ENCODE peak calls at places on chromosomes 5 and 9, in seven cellular contexts. One of them, this sample, is unnamed.

GRCh38 chr5:962801-963200 is 45.8 kb upstream of the NKD2 start:
- DNase-seq in mammary epithelial cell: no peak
- DNase-seq in astrocyte of the spinal cord: no peak
- DNase-seq in GM20000: no peak
- DNase-seq in GM12865: no peak
- DNase-seq in H9: no peak
- DNase-seq in foreskin fibroblast: no peak
- DNase-seq in this sample: peak; percentile 63

GRCh38 chr5:93079046-93079445 is 502.0 kb downstream of the NR2F1-AS1 start:
- DNase-seq in mammary epithelial cell: no peak
- DNase-seq in astrocyte of the spinal cord: no peak
- DNase-seq in GM20000: no peak
- DNase-seq in GM12865: no peak
- DNase-seq in H9: no peak
- DNase-seq in foreskin fibroblast: no peak
- DNase-seq in this sample: no peak

GRCh38 chr5:74241751-74242140 is 398.8 kb downstream of the ENC1 start:
- DNase-seq in mammary epithelial cell: peak; percentile 97
- DNase-seq in astrocyte of the spinal cord: no peak
- DNase-seq in GM20000: no peak
- DNase-seq in GM12865: peak; percentile 51
- DNase-seq in H9: peak; percentile 41
- DNase-seq in foreskin fibroblast: no peak
- DNase-seq in this sample: no peak

GRCh38 chr9:126724226-126724625 is 80.6 kb upstream of the ZBTB43 start:
- DNase-seq in mammary epithelial cell: no peak
- DNase-seq in astrocyte of the spinal cord: no peak
- DNase-seq in GM20000: no peak
- DNase-seq in GM12865: no peak
- DNase-seq in H9: no peak
- DNase-seq in foreskin fibroblast: no peak
- DNase-seq in this sample: peak; percentile 88

GRCh38 chr9:122383992-122384461 is 13.2 kb downstream of the PTGS1 start:
- DNase-seq in mammary epithelial cell: peak; percentile 70
- DNase-seq in astrocyte of the spinal cord: no peak
- DNase-seq in GM20000: no peak
- DNase-seq in GM12865: no peak
- DNase-seq in H9: no peak
- DNase-seq in foreskin fibroblast: peak; percentile 97
- DNase-seq in this sample: no peak

GRCh38 chr9:130138791-130139190 is 33.4 kb upstream of the NCS1 start:
- DNase-seq in mammary epithelial cell: peak; percentile 92
- DNase-seq in astrocyte of the spinal cord: peak; percentile 98
- DNase-seq in GM20000: no peak
- DNase-seq in GM12865: no peak
- DNase-seq in H9: no peak
- DNase-seq in foreskin fibroblast: peak; percentile 96
- DNase-seq in this sample: no peak

GRCh38 chr5:17317499-17317898 is 100.1 kb downstream of the BASP1 start:
- DNase-seq in mammary epithelial cell: no peak
- DNase-seq in astrocyte of the spinal cord: no peak
- DNase-seq in GM20000: no peak
- DNase-seq in GM12865: peak; percentile 71
- DNase-seq in H9: no peak
- DNase-seq in foreskin fibroblast: no peak
- DNase-seq in this sample: no peak

GRCh38 chr9:2241461-2241874 is 226.3 kb downstream of the SMARCA2 start:
- DNase-seq in mammary epithelial cell: no peak
- DNase-seq in astrocyte of the spinal cord: peak; percentile 95
- DNase-seq in GM20000: peak; percentile 9
- DNase-seq in GM12865: peak; percentile 53
- DNase-seq in H9: peak; percentile 92
- DNase-seq in foreskin fibroblast: peak; percentile 71
- DNase-seq in this sample: peak; percentile 78

GRCh38 chr5:139925163-139925562 is 117.9 kb downstream of the NRG2 start:
- DNase-seq in mammary epithelial cell: no peak
- DNase-seq in astrocyte of the spinal cord: no peak
- DNase-seq in GM20000: no peak
- DNase-seq in GM12865: no peak
- DNase-seq in H9: no peak
- DNase-seq in foreskin fibroblast: no peak
- DNase-seq in this sample: no peak

GRCh38 chr5:92662741-92663140 is 918.3 kb downstream of the NR2F1-AS1 start:
- DNase-seq in mammary epithelial cell: no peak
- DNase-seq in astrocyte of the spinal cord: no peak
- DNase-seq in GM20000: no peak
- DNase-seq in GM12865: no peak
- DNase-seq in H9: no peak
- DNase-seq in foreskin fibroblast: no peak
- DNase-seq in this sample: no peak

GRCh38 chr9:84419203-84419602 is 78.6 kb upstream of the SLC28A3 start:
- DNase-seq in mammary epithelial cell: no peak
- DNase-seq in astrocyte of the spinal cord: no peak
- DNase-seq in GM20000: no peak
- DNase-seq in GM12865: no peak
- DNase-seq in H9: no peak
- DNase-seq in foreskin fibroblast: no peak
- DNase-seq in this sample: no peak

GRCh38 chr5:84290161-84290560 is 94.5 kb downstream of the EDIL3 start:
- DNase-seq in mammary epithelial cell: no peak
- DNase-seq in astrocyte of the spinal cord: peak; percentile 59
- DNase-seq in GM20000: no peak
- DNase-seq in GM12865: no peak
- DNase-seq in H9: no peak
- DNase-seq in foreskin fibroblast: no peak
- DNase-seq in this sample: no peak

GRCh38 chr5:14138608-14139540 is 4.3 kb upstream of the TRIO start:
- DNase-seq in mammary epithelial cell: no peak
- DNase-seq in astrocyte of the spinal cord: no peak
- DNase-seq in GM20000: no peak
- DNase-seq in GM12865: no peak
- DNase-seq in H9: no peak
- DNase-seq in foreskin fibroblast: no peak
- DNase-seq in this sample: no peak

GRCh38 chr9:99019523-99020331 is 76.0 kb downstream of the COL15A1 start:
- DNase-seq in mammary epithelial cell: peak; percentile 88
- DNase-seq in astrocyte of the spinal cord: peak; percentile 96
- DNase-seq in GM20000: no peak
- DNase-seq in GM12865: no peak
- DNase-seq in H9: no peak
- DNase-seq in foreskin fibroblast: peak; percentile 82
- DNase-seq in this sample: no peak

GRCh38 chr9:134570151-134570621 is 71.4 kb upstream of the COL5A1 start:
- DNase-seq in mammary epithelial cell: no peak
- DNase-seq in astrocyte of the spinal cord: no peak
- DNase-seq in GM20000: no peak
- DNase-seq in GM12865: no peak
- DNase-seq in H9: no peak
- DNase-seq in foreskin fibroblast: no peak
- DNase-seq in this sample: peak; percentile 35

GRCh38 chr9:76218868-76219462 is 175.3 kb downstream of the RFK start:
- DNase-seq in mammary epithelial cell: no peak
- DNase-seq in astrocyte of the spinal cord: peak; percentile 8
- DNase-seq in GM20000: no peak
- DNase-seq in GM12865: no peak
- DNase-seq in H9: no peak
- DNase-seq in foreskin fibroblast: no peak
- DNase-seq in this sample: no peak

GRCh38 chr5:10111575-10111974 is 138.1 kb downstream of the ATPSCKMT start:
- DNase-seq in mammary epithelial cell: peak; percentile 33
- DNase-seq in astrocyte of the spinal cord: peak; percentile 59
- DNase-seq in GM20000: peak; percentile 37
- DNase-seq in GM12865: no peak
- DNase-seq in H9: peak; percentile 77
- DNase-seq in foreskin fibroblast: peak; percentile 33
- DNase-seq in this sample: no peak

GRCh38 chr5:35230043-35230611 is at the start of gene PRLR:
- DNase-seq in mammary epithelial cell: peak; percentile 23
- DNase-seq in astrocyte of the spinal cord: peak; percentile 13
- DNase-seq in GM20000: peak; percentile 36
- DNase-seq in GM12865: peak; percentile 17
- DNase-seq in H9: peak; percentile 42
- DNase-seq in foreskin fibroblast: peak; percentile 28
- DNase-seq in this sample: peak; percentile 80

DNA sequence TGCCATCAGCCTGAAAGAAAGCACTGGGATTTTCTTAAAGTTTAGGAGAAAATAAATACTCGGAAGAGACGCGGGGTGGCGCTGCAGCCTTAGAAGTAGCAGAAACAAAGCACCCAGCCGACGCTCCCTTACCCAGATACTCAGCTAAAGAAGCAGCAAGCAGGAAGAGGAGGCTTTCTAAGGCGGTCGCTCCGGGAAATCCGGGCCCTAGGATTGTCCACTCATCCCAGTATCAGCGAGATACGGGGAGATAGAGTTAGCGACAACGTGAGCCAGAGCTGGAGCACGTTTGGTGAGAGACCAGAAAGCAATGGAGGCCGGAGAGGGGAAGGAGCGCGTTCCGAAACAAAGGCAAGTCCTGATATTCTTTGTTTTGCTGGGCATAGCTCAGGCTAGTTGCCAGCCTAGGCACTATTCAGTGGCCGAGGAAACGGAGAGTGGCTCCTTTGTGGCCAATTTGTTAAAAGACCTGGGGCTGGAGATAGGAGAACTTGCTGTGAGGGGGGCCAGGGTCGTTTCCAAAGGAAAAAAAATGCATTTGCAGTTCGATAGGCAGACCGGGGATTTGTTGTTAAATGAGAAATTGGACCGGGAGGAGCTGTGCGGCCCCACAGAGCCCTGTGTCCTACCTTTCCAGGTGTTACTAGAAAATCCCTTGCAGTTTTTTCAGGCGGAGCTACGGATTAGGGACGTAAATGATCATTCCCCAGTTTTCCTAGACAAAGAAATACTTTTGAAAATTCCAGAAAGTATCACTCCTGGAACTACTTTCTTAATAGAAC is at the start of gene PCDHB2:
- DNase-seq in mammary epithelial cell: peak; percentile 71
- DNase-seq in astrocyte of the spinal cord: peak; percentile 1
- DNase-seq in GM20000: no peak
- DNase-seq in GM12865: no peak
- DNase-seq in H9: peak; percentile 86
- DNase-seq in foreskin fibroblast: no peak
- DNase-seq in this sample: peak; percentile 50
- TF ChIP-seq CTCF in mammary epithelial cell: peak; percentile 49
- TF ChIP-seq CTCF in astrocyte of the spinal cord: no peak
- TF ChIP-seq CTCF in GM20000: no peak
- TF ChIP-seq CTCF in GM12865: no peak
- TF ChIP-seq CTCF in H9: peak; percentile 89
- TF ChIP-seq CTCF in foreskin fibroblast: peak; percentile 2
- TF ChIP-seq CTCF in this sample: no peak

DNA sequence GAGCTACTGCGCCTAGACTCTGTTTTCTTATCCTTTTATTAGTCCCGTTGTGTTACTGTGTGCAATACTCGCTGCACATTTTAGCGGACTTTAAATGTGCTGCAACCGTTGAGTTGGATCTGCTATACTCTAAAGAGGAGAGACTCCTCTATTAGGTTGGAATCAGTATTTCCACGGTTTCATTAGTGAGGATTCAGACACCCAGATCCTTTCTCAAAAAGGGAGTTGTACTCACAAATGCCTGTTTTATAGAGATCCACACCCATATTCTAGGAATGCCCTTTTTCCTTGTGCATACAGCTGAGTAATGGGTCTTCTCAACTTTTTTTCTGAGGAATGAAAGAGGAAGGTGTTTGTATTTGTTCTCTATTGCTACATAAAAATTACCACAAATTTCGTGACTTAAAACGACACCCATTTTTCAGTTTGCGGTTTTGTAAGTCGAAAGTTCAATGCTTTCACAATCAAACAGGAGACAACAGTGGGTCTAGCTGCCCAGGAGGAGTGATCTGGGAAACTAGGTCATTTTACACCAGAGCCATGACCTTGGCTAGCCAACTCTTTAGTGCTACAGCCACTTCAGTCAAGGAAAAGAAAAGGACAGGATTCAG is 52.8 kb upstream of the SLC44A1 start:
- DNase-seq in mammary epithelial cell: no peak
- DNase-seq in astrocyte of the spinal cord: peak; percentile 32
- DNase-seq in GM20000: peak; percentile 31
- DNase-seq in GM12865: peak; percentile 91
- DNase-seq in H9: no peak
- DNase-seq in foreskin fibroblast: no peak
- DNase-seq in this sample: no peak
- TF ChIP-seq CTCF in mammary epithelial cell: no peak
- TF ChIP-seq CTCF in astrocyte of the spinal cord: no peak
- TF ChIP-seq CTCF in GM20000: no peak
- TF ChIP-seq CTCF in GM12865: no peak
- TF ChIP-seq CTCF in H9: no peak
- TF ChIP-seq CTCF in foreskin fibroblast: no peak
- TF ChIP-seq CTCF in this sample: no peak

GRCh38 chr5:112146323-112146848 is 272.7 kb downstream of the EPB41L4A start:
- DNase-seq in mammary epithelial cell: peak; percentile 59
- DNase-seq in astrocyte of the spinal cord: peak; percentile 66
- DNase-seq in GM20000: peak; percentile 32
- DNase-seq in GM12865: peak; percentile 79
- DNase-seq in H9: no peak
- DNase-seq in foreskin fibroblast: peak; percentile 70
- DNase-seq in this sample: no peak

GRCh38 chr5:112154940-112155686 is 264.0 kb downstream of the EPB41L4A start:
- DNase-seq in mammary epithelial cell: peak; percentile 41
- DNase-seq in astrocyte of the spinal cord: no peak
- DNase-seq in GM20000: no peak
- DNase-seq in GM12865: no peak
- DNase-seq in H9: no peak
- DNase-seq in foreskin fibroblast: peak; percentile 26
- DNase-seq in this sample: no peak

GRCh38 chr5:112149727-112150126 is 269.4 kb downstream of the EPB41L4A start:
- DNase-seq in mammary epithelial cell: no peak
- DNase-seq in astrocyte of the spinal cord: no peak
- DNase-seq in GM20000: no peak
- DNase-seq in GM12865: no peak
- DNase-seq in H9: no peak
- DNase-seq in foreskin fibroblast: no peak
- DNase-seq in this sample: no peak
- TF ChIP-seq CTCF in mammary epithelial cell: no peak
- TF ChIP-seq CTCF in astrocyte of the spinal cord: no peak
- TF ChIP-seq CTCF in GM20000: no peak
- TF ChIP-seq CTCF in GM12865: no peak
- TF ChIP-seq CTCF in H9: no peak
- TF ChIP-seq CTCF in foreskin fibroblast: no peak
- TF ChIP-seq CTCF in this sample: no peak

GRCh38 chr9:18825775-18826174 is 207.2 kb downstream of the SAXO1 start:
- DNase-seq in mammary epithelial cell: no peak
- DNase-seq in astrocyte of the spinal cord: no peak
- DNase-seq in GM20000: no peak
- DNase-seq in GM12865: no peak
- DNase-seq in H9: no peak
- DNase-seq in foreskin fibroblast: no peak
- DNase-seq in this sample: no peak

GRCh38 chr9:18826248-18826647 is 206.8 kb downstream of the SAXO1 start:
- DNase-seq in mammary epithelial cell: no peak
- DNase-seq in astrocyte of the spinal cord: no peak
- DNase-seq in GM20000: no peak
- DNase-seq in GM12865: no peak
- DNase-seq in H9: peak; percentile 33
- DNase-seq in foreskin fibroblast: no peak
- DNase-seq in this sample: no peak

GRCh38 chr9:18822850-18823249 is 210.2 kb downstream of the SAXO1 start:
- DNase-seq in mammary epithelial cell: no peak
- DNase-seq in astrocyte of the spinal cord: no peak
- DNase-seq in GM20000: no peak
- DNase-seq in GM12865: no peak
- DNase-seq in H9: no peak
- DNase-seq in foreskin fibroblast: no peak
- DNase-seq in this sample: no peak

GRCh38 chr9:18821794-18822193 is 211.2 kb downstream of the SAXO1 start:
- DNase-seq in mammary epithelial cell: peak; percentile 23
- DNase-seq in astrocyte of the spinal cord: peak; percentile 47
- DNase-seq in GM20000: no peak
- DNase-seq in GM12865: no peak
- DNase-seq in H9: no peak
- DNase-seq in foreskin fibroblast: peak; percentile 11
- DNase-seq in this sample: no peak

GRCh38 chr9:18824095-18824666 is 208.8 kb downstream of the SAXO1 start:
- DNase-seq in mammary epithelial cell: peak; percentile 15
- DNase-seq in astrocyte of the spinal cord: no peak
- DNase-seq in GM20000: peak; percentile 12
- DNase-seq in GM12865: peak; percentile 6
- DNase-seq in H9: peak; percentile 38
- DNase-seq in foreskin fibroblast: no peak
- DNase-seq in this sample: no peak
- TF ChIP-seq CTCF in mammary epithelial cell: peak; percentile 54
- TF ChIP-seq CTCF in astrocyte of the spinal cord: peak; percentile 6
- TF ChIP-seq CTCF in GM20000: no peak
- TF ChIP-seq CTCF in GM12865: peak; percentile 35
- TF ChIP-seq CTCF in H9: peak; percentile 72
- TF ChIP-seq CTCF in foreskin fibroblast: peak; percentile 16
- TF ChIP-seq CTCF in this sample: peak; percentile 59